ENCODE peak calls at places on chromosomes 16 and 17, in five cellular contexts. One of them, this sample, is unnamed.

GRCh38 chr16:85327731-85328664 is 215.7 kb upstream of the CIBAR2 start:
- DNase-seq in neural crest cell: peak; percentile 76
- DNase-seq in esophagus squamous epithelium: no peak
- DNase-seq in brain microvascular endothelial cell: peak; percentile 74
- DNase-seq in HFFc6: no peak
- DNase-seq in this sample: no peak

GRCh38 chr16:57801098-57801855 is 1.0 kb downstream of the KIFC3 start:
- DNase-seq in neural crest cell: no peak
- DNase-seq in esophagus squamous epithelium: no peak
- DNase-seq in brain microvascular endothelial cell: peak; percentile 66
- DNase-seq in HFFc6: peak; percentile 77
- DNase-seq in this sample: no peak

GRCh38 chr16:85536073-85536410 is 77.1 kb upstream of the GSE1 start:
- DNase-seq in neural crest cell: no peak
- DNase-seq in esophagus squamous epithelium: no peak
- DNase-seq in brain microvascular endothelial cell: no peak
- DNase-seq in HFFc6: no peak
- DNase-seq in this sample: no peak

GRCh38 chr17:57045868-57046671 is 39.0 kb upstream of the AKAP1 start:
- DNase-seq in neural crest cell: no peak
- DNase-seq in esophagus squamous epithelium: no peak
- DNase-seq in brain microvascular endothelial cell: no peak
- DNase-seq in HFFc6: no peak
- DNase-seq in this sample: no peak

GRCh38 chr16:49890876-49891275 is 35.0 kb upstream of the ZNF423 start:
- DNase-seq in neural crest cell: no peak
- DNase-seq in esophagus squamous epithelium: no peak
- DNase-seq in brain microvascular endothelial cell: no peak
- DNase-seq in HFFc6: no peak
- DNase-seq in this sample: no peak

GRCh38 chr16:84823484-84823883 is 3.7 kb downstream of the CRISPLD2 start:
- DNase-seq in neural crest cell: no peak
- DNase-seq in esophagus squamous epithelium: no peak
- DNase-seq in brain microvascular endothelial cell: no peak
- DNase-seq in HFFc6: peak; percentile 25
- DNase-seq in this sample: no peak

GRCh38 chr16:82681592-82681991 is 54.8 kb downstream of the CDH13 start:
- DNase-seq in neural crest cell: no peak
- DNase-seq in esophagus squamous epithelium: no peak
- DNase-seq in brain microvascular endothelial cell: no peak
- DNase-seq in HFFc6: no peak
- DNase-seq in this sample: no peak

GRCh38 chr17:82611140-82612058 is 36.8 kb downstream of the WDR45B start:
- DNase-seq in neural crest cell: no peak
- DNase-seq in esophagus squamous epithelium: no peak
- DNase-seq in brain microvascular endothelial cell: no peak
- DNase-seq in HFFc6: no peak
- DNase-seq in this sample: no peak

GRCh38 chr16:12467418-12468210 is 336.1 kb downstream of the CPPED1 start:
- DNase-seq in neural crest cell: no peak
- DNase-seq in esophagus squamous epithelium: no peak
- DNase-seq in brain microvascular endothelial cell: no peak
- DNase-seq in HFFc6: no peak
- DNase-seq in this sample: no peak

GRCh38 chr16:86567701-86568571 is 1.3 kb downstream of the FOXC2 start:
- DNase-seq in neural crest cell: no peak
- DNase-seq in esophagus squamous epithelium: no peak
- DNase-seq in brain microvascular endothelial cell: no peak
- DNase-seq in HFFc6: no peak
- DNase-seq in this sample: no peak

GRCh38 chr17:37608369-37609169 is 649 bp downstream of the SYNRG start:
- DNase-seq in neural crest cell: peak; percentile 56
- DNase-seq in esophagus squamous epithelium: no peak
- DNase-seq in brain microvascular endothelial cell: peak; percentile 35
- DNase-seq in HFFc6: peak; percentile 9
- DNase-seq in this sample: no peak

GRCh38 chr17:50868594-50868993 is 2.4 kb upstream of the TOB1 start:
- DNase-seq in neural crest cell: no peak
- DNase-seq in esophagus squamous epithelium: no peak
- DNase-seq in brain microvascular endothelial cell: no peak
- DNase-seq in HFFc6: no peak
- DNase-seq in this sample: no peak

GRCh38 chr17:61411944-61412859 is 12.6 kb downstream of the TBX2 start:
- DNase-seq in neural crest cell: peak; percentile 89
- DNase-seq in esophagus squamous epithelium: no peak
- DNase-seq in brain microvascular endothelial cell: peak; percentile 54
- DNase-seq in HFFc6: peak; percentile 87
- DNase-seq in this sample: peak; percentile 75

GRCh38 chr16:89442990-89443726 is 47.2 kb downstream of the ANKRD11 start:
- DNase-seq in neural crest cell: no peak
- DNase-seq in esophagus squamous epithelium: no peak
- DNase-seq in brain microvascular endothelial cell: peak; percentile 53
- DNase-seq in HFFc6: peak; percentile 63
- DNase-seq in this sample: peak; percentile 57

GRCh38 chr16:65024649-65025243 is 97.1 kb downstream of the CDH11 start:
- DNase-seq in neural crest cell: no peak
- DNase-seq in esophagus squamous epithelium: no peak
- DNase-seq in brain microvascular endothelial cell: peak; percentile 86
- DNase-seq in HFFc6: peak; percentile 60
- DNase-seq in this sample: no peak

DNA sequence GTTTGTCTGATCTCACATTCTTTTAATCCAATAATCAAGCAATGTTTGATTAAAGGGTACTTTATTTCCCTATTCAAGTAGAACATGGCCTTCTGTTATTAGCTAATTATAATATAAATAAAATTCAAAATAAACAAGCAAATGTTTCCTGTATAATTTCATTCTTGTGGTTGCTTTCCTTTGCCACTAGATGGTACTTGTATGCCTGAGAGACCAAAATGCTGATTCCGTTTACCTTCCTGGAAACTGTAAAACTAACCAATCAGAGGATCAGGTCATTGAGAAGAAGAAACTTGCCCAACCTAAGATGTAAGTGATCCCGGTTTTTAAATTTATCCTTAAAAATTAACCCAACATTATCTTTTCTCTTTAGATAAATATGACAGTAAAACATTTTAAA is 8.1 kb upstream of the ABCA5 start:
- DNase-seq in neural crest cell: no peak
- DNase-seq in esophagus squamous epithelium: no peak
- DNase-seq in brain microvascular endothelial cell: no peak
- DNase-seq in HFFc6: peak; percentile 8
- DNase-seq in this sample: no peak
- TF ChIP-seq CTCF in neural crest cell: peak; percentile 67
- TF ChIP-seq CTCF in esophagus squamous epithelium: peak; percentile 39
- TF ChIP-seq CTCF in brain microvascular endothelial cell: peak; percentile 29
- TF ChIP-seq CTCF in HFFc6: peak; percentile 66
- TF ChIP-seq CTCF in this sample: peak; percentile 51

DNA sequence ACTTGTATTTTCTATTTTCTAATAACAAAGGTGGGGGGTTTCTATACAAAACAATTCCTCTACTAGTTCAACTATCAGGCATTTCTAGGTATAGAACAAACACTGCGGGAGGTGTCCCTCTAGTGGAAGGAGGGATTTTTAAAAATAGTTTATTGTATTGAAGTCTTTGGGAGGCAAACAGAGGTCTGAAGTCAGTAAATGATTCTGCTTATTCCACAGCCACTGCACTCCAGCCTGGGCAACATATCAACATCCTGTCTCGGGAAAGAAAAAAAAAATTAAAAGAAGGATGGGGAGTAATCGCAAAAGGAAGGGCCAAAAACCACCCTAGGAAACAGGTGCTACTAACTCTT is 648 bp upstream of the ERCC4 start:
- DNase-seq in neural crest cell: no peak
- DNase-seq in esophagus squamous epithelium: no peak
- DNase-seq in brain microvascular endothelial cell: no peak
- DNase-seq in HFFc6: peak; percentile 55
- DNase-seq in this sample: no peak
- TF ChIP-seq CTCF in neural crest cell: no peak
- TF ChIP-seq CTCF in esophagus squamous epithelium: no peak
- TF ChIP-seq CTCF in brain microvascular endothelial cell: peak; percentile 43
- TF ChIP-seq CTCF in HFFc6: no peak
- TF ChIP-seq CTCF in this sample: peak; percentile 33

DNA sequence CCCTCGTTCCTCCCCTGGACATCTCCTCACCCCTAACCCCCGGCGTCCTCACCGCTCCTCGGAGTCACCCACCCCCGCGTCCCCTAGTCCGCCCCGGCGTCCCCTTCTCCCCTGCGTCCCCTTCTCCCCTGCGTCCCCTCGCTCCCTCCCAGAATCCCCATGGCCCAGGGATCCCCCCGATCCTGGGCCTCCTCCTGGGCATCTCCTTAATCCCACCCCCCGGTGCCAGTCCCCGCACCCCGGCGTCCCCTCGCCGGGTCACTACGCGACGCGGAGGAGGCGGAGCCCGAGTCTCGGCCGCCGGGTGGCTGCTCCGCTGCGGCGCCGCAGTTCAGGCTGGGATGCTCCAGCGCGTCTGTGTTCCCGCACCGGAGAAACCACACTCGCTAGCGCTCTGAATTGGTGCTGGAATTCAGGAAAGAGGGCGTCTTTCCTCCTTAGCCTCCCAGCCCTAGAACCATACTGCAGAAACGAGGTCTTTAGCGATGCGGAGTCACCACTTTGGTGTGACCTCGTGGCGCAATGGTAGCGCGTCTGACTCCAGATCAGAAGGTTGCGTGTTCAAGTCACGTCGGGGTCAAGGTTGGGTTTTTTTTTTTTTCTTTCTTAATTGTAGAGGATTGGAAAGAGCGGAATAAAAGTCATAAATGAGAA is 25.9 kb upstream of the SLC47A1 start:
- DNase-seq in neural crest cell: peak; percentile 91
- DNase-seq in esophagus squamous epithelium: no peak
- DNase-seq in brain microvascular endothelial cell: peak; percentile 87
- DNase-seq in HFFc6: peak; percentile 92
- DNase-seq in this sample: peak; percentile 85
- TF ChIP-seq CTCF in neural crest cell: no peak
- TF ChIP-seq CTCF in esophagus squamous epithelium: no peak
- TF ChIP-seq CTCF in brain microvascular endothelial cell: peak; percentile 6
- TF ChIP-seq CTCF in HFFc6: no peak
- TF ChIP-seq CTCF in this sample: no peak

GRCh38 chr17:7382901-7383300 is 2.0 kb downstream of the TNK1 start:
- DNase-seq in neural crest cell: no peak
- DNase-seq in esophagus squamous epithelium: no peak
- DNase-seq in brain microvascular endothelial cell: no peak
- DNase-seq in HFFc6: no peak
- DNase-seq in this sample: no peak

GRCh38 chr17:7383371-7383741 is 2.5 kb downstream of the TNK1 start:
- DNase-seq in neural crest cell: no peak
- DNase-seq in esophagus squamous epithelium: no peak
- DNase-seq in brain microvascular endothelial cell: no peak
- DNase-seq in HFFc6: no peak
- DNase-seq in this sample: no peak

GRCh38 chr17:7379134-7379533 is 1.8 kb upstream of the TNK1 start:
- DNase-seq in neural crest cell: no peak
- DNase-seq in esophagus squamous epithelium: no peak
- DNase-seq in brain microvascular endothelial cell: no peak
- DNase-seq in HFFc6: no peak
- DNase-seq in this sample: no peak

GRCh38 chr17:7380321-7380720 is 568 bp upstream of the TNK1 start:
- DNase-seq in neural crest cell: no peak
- DNase-seq in esophagus squamous epithelium: no peak
- DNase-seq in brain microvascular endothelial cell: no peak
- DNase-seq in HFFc6: peak; percentile 18
- DNase-seq in this sample: peak; percentile 63

GRCh38 chr17:7380855-7381683 is at the start of gene TNK1:
- DNase-seq in neural crest cell: no peak
- DNase-seq in esophagus squamous epithelium: no peak
- DNase-seq in brain microvascular endothelial cell: no peak
- DNase-seq in HFFc6: no peak
- DNase-seq in this sample: no peak
- TF ChIP-seq CTCF in neural crest cell: no peak
- TF ChIP-seq CTCF in esophagus squamous epithelium: no peak
- TF ChIP-seq CTCF in brain microvascular endothelial cell: no peak
- TF ChIP-seq CTCF in HFFc6: no peak
- TF ChIP-seq CTCF in this sample: no peak

GRCh38 chr16:74776926-74777325 is 2.3 kb upstream of the FA2H start:
- DNase-seq in neural crest cell: no peak
- DNase-seq in esophagus squamous epithelium: no peak
- DNase-seq in brain microvascular endothelial cell: no peak
- DNase-seq in HFFc6: no peak
- DNase-seq in this sample: no peak

GRCh38 chr16:74775255-74775654 is 635 bp upstream of the FA2H start:
- DNase-seq in neural crest cell: no peak
- DNase-seq in esophagus squamous epithelium: no peak
- DNase-seq in brain microvascular endothelial cell: no peak
- DNase-seq in HFFc6: no peak
- DNase-seq in this sample: no peak

GRCh38 chr16:74773431-74774222 is 993 bp downstream of the FA2H start:
- DNase-seq in neural crest cell: no peak
- DNase-seq in esophagus squamous epithelium: no peak
- DNase-seq in brain microvascular endothelial cell: no peak
- DNase-seq in HFFc6: no peak
- DNase-seq in this sample: no peak

GRCh38 chr16:74771656-74772315 is 2.8 kb downstream of the FA2H start:
- DNase-seq in neural crest cell: no peak
- DNase-seq in esophagus squamous epithelium: no peak
- DNase-seq in brain microvascular endothelial cell: no peak
- DNase-seq in HFFc6: no peak
- DNase-seq in this sample: no peak

GRCh38 chr16:74774223-74775139 is at the start of gene FA2H:
- DNase-seq in neural crest cell: peak; percentile 70
- DNase-seq in esophagus squamous epithelium: no peak
- DNase-seq in brain microvascular endothelial cell: no peak
- DNase-seq in HFFc6: no peak
- DNase-seq in this sample: no peak
- TF ChIP-seq CTCF in neural crest cell: peak; percentile 59
- TF ChIP-seq CTCF in esophagus squamous epithelium: peak; percentile 41
- TF ChIP-seq CTCF in brain microvascular endothelial cell: no peak
- TF ChIP-seq CTCF in HFFc6: peak; percentile 56
- TF ChIP-seq CTCF in this sample: no peak

This sample was measured in AG09319.